ENCODE peak calls at places on chromosomes 13 and 19, in eight cellular contexts. H is body of pancreas, Z is upper lobe of left lung, X is heart left ventricle, T is uterus, R is IMR-90, D is tibial nerve, C is H54. S is an unnamed sample.

GRCh38 chr13:96426160-96426559 is 336.3 kb downstream of the HS6ST3 start:
- DNase-seq in Z (no peak), D (no peak), H (no peak), X (no peak), C (no peak), R (no peak), T (no peak), S (no peak)

GRCh38 chr13:60661514-60661913 is 264.5 kb downstream of the TDRD3 start:
- DNase-seq in H (no peak), D (no peak), C (no peak), Z (no peak), T (no peak), X (no peak), R (no peak), S (no peak)

GRCh38 chr13:29926077-29926476 is 75.7 kb upstream of the UBL3 start:
- DNase-seq in Z (no peak), D (no peak), H (no peak), X (no peak), C (no peak), R (no peak), T (no peak), S (no peak)

GRCh38 chr19:41431426-41432386 is 4.5 kb upstream of the B3GNT8 start:
- DNase-seq in D (no peak), Z (no peak), X (peak; percentile 92), C (no peak), R (peak; percentile 31), T (no peak), H (no peak), S (no peak)

GRCh38 chr13:44471686-44472085 is 98.1 kb downstream of the SERP2 start:
- DNase-seq in X (no peak), T (no peak), C (no peak), D (no peak), H (no peak), R (peak; percentile 58), Z (no peak), S (no peak)

GRCh38 chr13:91154954-91155353 is 192.5 kb upstream of the MIR17HG start:
- DNase-seq in D (no peak), R (no peak), T (no peak), C (no peak), H (no peak), Z (no peak), X (no peak), S (no peak)

GRCh38 chr13:26682606-26683005 is 78.0 kb downstream of the GPR12 start:
- DNase-seq in R (no peak), T (no peak), X (no peak), D (no peak), H (no peak), C (no peak), Z (peak; percentile 55), S (no peak)

GRCh38 chr19:54875506-54875905 is 1.5 kb downstream of the FCAR start:
- DNase-seq in D (no peak), H (no peak), Z (no peak), X (no peak), T (no peak), R (no peak), C (no peak), S (no peak)

GRCh38 chr13:107734891-107735620 is 480.3 kb downstream of the LIG4 start:
- DNase-seq in R (no peak), D (no peak), C (no peak), X (no peak), H (no peak), Z (no peak), T (no peak), S (no peak)

GRCh38 chr13:66513728-66514127 is 716.4 kb downstream of the PCDH9 start:
- DNase-seq in R (peak; percentile 16), H (no peak), D (no peak), T (no peak), C (no peak), X (no peak), Z (no peak), S (no peak)

GRCh38 chr19:10687518-10688288 is 13.5 kb upstream of the QTRT1 start:
- DNase-seq in X (no peak), C (no peak), D (no peak), T (no peak), H (no peak), R (no peak), Z (peak; percentile 62), S (no peak)

GRCh38 chr13:81487151-81487550 is 1146.2 kb upstream of the SPRY2 start:
- DNase-seq in X (no peak), Z (no peak), D (no peak), T (no peak), C (no peak), R (no peak), H (peak; percentile 13), S (no peak)

GRCh38 chr13:54184576-54184975 is 1156.0 kb downstream of the OLFM4 start:
- DNase-seq in C (no peak), R (no peak), D (no peak), Z (no peak), X (no peak), H (no peak), T (no peak), S (no peak)

GRCh38 chr13:40272776-40273139 is 393.7 kb downstream of the FOXO1 start:
- DNase-seq in D (no peak), R (peak; percentile 8), Z (no peak), X (no peak), T (no peak), C (no peak), H (no peak), S (no peak)

GRCh38 chr13:89407357-89407756 is 1736.2 kb downstream of the SLITRK5 start:
- DNase-seq in Z (no peak), D (no peak), C (no peak), H (no peak), X (no peak), T (no peak), R (no peak), S (no peak)

GRCh38 chr13:42466123-42466522 is 107.8 kb upstream of the TNFSF11 start:
- DNase-seq in H (no peak), R (no peak), C (no peak), Z (no peak), T (no peak), D (no peak), X (no peak), S (no peak)

GRCh38 chr13:21734961-21735360 is 64.1 kb downstream of the FGF9 start:
- DNase-seq in T (no peak), Z (no peak), X (no peak), D (no peak), R (no peak), H (no peak), C (no peak), S (no peak)

DNA sequence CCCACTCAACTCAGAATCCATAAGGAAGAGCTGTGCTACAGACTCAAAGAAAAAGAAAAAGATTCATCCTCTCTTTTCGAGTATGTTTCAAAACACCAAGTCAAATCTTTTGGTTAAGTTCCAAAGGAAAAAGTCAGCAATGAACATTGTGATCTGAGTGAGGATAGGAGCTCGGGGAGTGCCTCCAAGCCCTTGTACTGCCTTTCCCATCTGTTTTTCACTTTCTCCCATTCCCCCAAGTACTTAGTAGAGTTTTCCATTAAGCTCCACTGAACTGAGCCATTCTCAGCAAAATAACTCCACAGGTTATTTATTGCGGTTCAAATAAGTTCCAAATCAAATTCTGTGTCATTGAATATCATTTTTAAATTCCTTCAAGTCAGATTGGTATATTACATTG is 47.7 kb upstream of the MAB21L1 start:
- DNase-seq in D (no peak), C (no peak), R (no peak), T (no peak), Z (no peak), X (no peak), H (no peak), S (no peak)
- TF ChIP-seq POLR2A in D (no peak), C (no peak), R (no peak), T (no peak), Z (no peak), X (no peak), H (no peak), S (no peak)

GRCh38 chr19:868458-869244 is 9.2 kb downstream of the CFD start:
- DNase-seq in C (no peak), Z (peak; percentile 80), T (no peak), H (no peak), R (no peak), D (no peak), X (no peak), S (no peak)
- TF ChIP-seq POLR2A in C (no peak), Z (no peak), T (no peak), H (no peak), R (no peak), D (no peak), X (no peak), S (no peak)

DNA sequence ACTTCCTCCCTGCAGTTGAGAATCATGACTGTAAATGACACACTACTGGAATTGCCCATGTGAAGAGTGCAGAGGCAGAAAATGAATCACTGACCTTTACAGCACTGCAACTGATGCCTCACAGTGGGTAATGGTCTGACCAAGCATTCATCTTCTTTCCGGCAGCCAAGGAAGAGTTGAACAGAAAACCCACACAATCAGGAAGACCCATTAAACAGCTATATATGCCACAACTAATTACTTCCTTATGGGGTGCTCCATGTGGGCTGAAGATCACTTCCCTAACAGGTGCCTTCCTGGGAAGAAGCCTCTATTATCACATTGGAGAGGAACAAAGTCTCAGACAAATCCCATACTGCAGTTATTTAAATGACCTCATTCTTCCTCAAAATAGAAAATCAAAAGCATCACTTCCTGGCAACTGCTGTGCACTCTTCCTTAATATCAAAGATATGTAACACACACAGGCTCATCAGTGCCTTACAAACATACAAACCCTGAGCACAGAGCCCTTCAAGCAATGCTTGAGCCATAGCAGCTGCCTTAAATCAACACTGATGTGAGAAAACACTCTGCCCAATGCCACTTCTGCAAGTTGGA is 45.8 kb downstream of the RUBCNL start:
- DNase-seq in D (no peak), R (peak; percentile 50), C (peak; percentile 25), T (no peak), X (no peak), Z (no peak), H (no peak), S (no peak)
- TF ChIP-seq POLR2A in D (no peak), R (no peak), C (no peak), T (no peak), X (no peak), Z (no peak), H (peak; percentile 11), S (no peak)

GRCh38 chr19:49017666-49018351 is 918 bp upstream of the LHB start:
- DNase-seq in D (no peak), H (peak; percentile 40), T (peak; percentile 41), R (peak; percentile 45), X (peak; percentile 59), C (peak; percentile 59), Z (peak; percentile 92), S (no peak)
- TF ChIP-seq POLR2A in D (no peak), H (no peak), T (no peak), R (no peak), X (no peak), C (peak; percentile 19), Z (no peak), S (no peak)

GRCh38 chr19:40285353-40286234 is 449 bp upstream of the AKT2 start:
- DNase-seq in H (peak; percentile 98), T (peak; percentile 98), D (peak; percentile 95), X (peak; percentile 99), R (peak; percentile 99), Z (peak; percentile 95), C (peak; percentile 98), S (peak; percentile 100)
- TF ChIP-seq POLR2A in H (peak; percentile 61), T (peak; percentile 58), D (peak; percentile 65), X (no peak), R (peak; percentile 64), Z (no peak), C (no peak), S (no peak)

GRCh38 chr19:18045307-18046013 is 37.5 kb downstream of the ARRDC2 start:
- DNase-seq in C (no peak), T (no peak), Z (no peak), D (no peak), R (no peak), H (no peak), X (no peak), S (no peak)
- TF ChIP-seq POLR2A in C (no peak), T (no peak), Z (no peak), D (no peak), R (no peak), H (peak; percentile 20), X (no peak), S (no peak)

GRCh38 chr19:13149628-13150186 is 468 bp downstream of the STX10 start:
- DNase-seq in C (peak; percentile 52), T (no peak), Z (peak; percentile 92), X (peak; percentile 71), D (no peak), H (peak; percentile 63), R (no peak), S (peak; percentile 93)
- TF ChIP-seq POLR2A in C (peak; percentile 33), T (no peak), Z (peak; percentile 43), X (no peak), D (no peak), H (no peak), R (no peak), S (no peak)